ENCODE peak calls at places on chromosomes 5 and 9, in nine cellular contexts. M is left ventricle myocardium inferior; S is MM.1S; D is K562; Y is lower lobe of right lung; A is sigmoid colon; P is CD8-positive, alpha-beta T cell; Q is prostate gland; K is fibroblast of lung. H is an unnamed sample. For H3K9me3, the result is how much of the 10 kb centered on the place peaks cover.

GRCh38 chr5:82614706-82615105 is 336.6 kb upstream of the RPS23 start:
- DNase-seq in S (no peak), P (no peak), A (no peak), D (no peak), Q (no peak), Y (no peak), K (peak), M (no peak), H (no peak)

GRCh38 chr9:132424857-132425702 is 15.1 kb downstream of the CFAP77 start:
- DNase-seq in P (no peak), D (no peak), S (no peak), K (no peak), M (no peak), Q (no peak), Y (no peak), A (no peak), H (no peak)

GRCh38 chr9:97561501-97561900 is 60.0 kb downstream of the TMOD1 start:
- DNase-seq in D (no peak), Q (no peak), S (no peak), P (no peak), M (no peak), A (no peak), K (no peak), Y (no peak), H (no peak)

GRCh38 chr9:127417130-127418036 is 6.8 kb upstream of the ZNF79 start:
- DNase-seq in S (no peak), P (no peak), D (no peak), K (peak), Y (no peak), Q (peak), A (peak), M (no peak), H (no peak)

GRCh38 chr9:134630393-134630790 is 11.2 kb upstream of the COL5A1 start:
- DNase-seq in P (no peak), K (no peak), A (peak), S (no peak), Y (peak), M (peak), D (no peak), Q (no peak), H (no peak)

GRCh38 chr5:148091991-148092964 is 28.5 kb downstream of the SPINK5 start:
- DNase-seq in M (no peak), Y (no peak), K (peak), S (no peak), P (no peak), D (no peak), Q (no peak), A (no peak), H (no peak)

GRCh38 chr9:118129541-118129940 is 425.3 kb downstream of the TLR4 start:
- DNase-seq in Y (no peak), D (no peak), Q (no peak), M (no peak), A (no peak), K (peak), P (no peak), S (no peak), H (no peak)

GRCh38 chr9:136564379-136564988 is 18.6 kb upstream of the NOTCH1 start:
- DNase-seq in S (peak), K (peak), A (peak), P (no peak), D (peak), M (peak), Y (peak), Q (no peak), H (no peak)

GRCh38 chr9:87322840-87323635 is 174.6 kb upstream of the DAPK1 start:
- DNase-seq in D (no peak), Q (no peak), K (peak), S (no peak), P (no peak), M (no peak), Y (no peak), A (no peak), H (no peak)

GRCh38 chr9:109755040-109755439 is 25.0 kb upstream of the PALM2AKAP2 start:
- DNase-seq in P (no peak), S (no peak), K (peak), A (no peak), D (no peak), M (no peak), Y (no peak), Q (no peak), H (no peak)

GRCh38 chr5:42516282-42517042 is 93.2 kb downstream of the GHR start:
- DNase-seq in A (no peak), P (no peak), K (no peak), D (no peak), Q (no peak), S (no peak), M (no peak), Y (no peak), H (no peak)

GRCh38 chr5:119217183-119217582 is 138.6 kb upstream of the TNFAIP8 start:
- DNase-seq in M (no peak), P (no peak), Y (no peak), K (no peak), Q (no peak), D (no peak), S (no peak), A (no peak), H (no peak)

GRCh38 chr9:127717766-127718165 is 1.9 kb downstream of the TTC16 start:
- DNase-seq in K (no peak), P (no peak), S (no peak), Y (no peak), A (no peak), D (no peak), M (no peak), Q (no peak), H (no peak)

GRCh38 chr9:91180930-91181268 is 180.8 kb downstream of the AUH start:
- DNase-seq in Y (no peak), S (no peak), K (no peak), M (no peak), P (no peak), A (no peak), Q (no peak), D (no peak), H (no peak)

GRCh38 chr5:175479125-175479881 is 943 bp downstream of the SFXN1 start:
- DNase-seq in M (no peak), Y (no peak), A (no peak), D (no peak), S (peak), P (no peak), Q (no peak), K (no peak), H (no peak)

GRCh38 chr9:18905033-18905882 is 127.8 kb downstream of the SAXO1 start:
- DNase-seq in M (no peak), K (peak), Y (no peak), S (no peak), P (no peak), Q (no peak), A (no peak), D (no peak), H (no peak)

GRCh38 chr9:8852301-8852864 is 1052.8 kb upstream of the DMAC1 start:
- DNase-seq in A (no peak), D (no peak), Y (no peak), K (no peak), M (no peak), S (no peak), Q (no peak), P (no peak), H (no peak)

GRCh38 chr9:118170032-118170955 is 466.1 kb downstream of the TLR4 start:
- DNase-seq in K (peak), D (peak), A (no peak), P (no peak), Y (no peak), Q (peak), S (peak), M (no peak), H (no peak)

GRCh38 chr9:99169086-99169485 is 52.7 kb downstream of the ALG2 start:
- DNase-seq in K (no peak), A (no peak), M (no peak), S (no peak), Q (no peak), P (no peak), D (no peak), Y (no peak), H (no peak)

GRCh38 chr5:54309751-54310432 is 481 bp downstream of the ARL15 start:
- DNase-seq in A (peak), D (no peak), Y (peak), P (peak), M (peak), S (peak), K (peak), Q (peak), H (peak)

GRCh38 chr9:109717342-109717741 is 62.7 kb upstream of the PALM2AKAP2 start:
- DNase-seq in Y (no peak), D (no peak), A (no peak), M (no peak), P (no peak), S (no peak), Q (no peak), K (peak), H (no peak)

GRCh38 chr5:93156566-93156965 is 424.5 kb downstream of the NR2F1-AS1 start:
- DNase-seq in K (no peak), P (no peak), Y (no peak), D (no peak), A (no peak), Q (no peak), M (no peak), S (no peak), H (no peak)

GRCh38 chr5:167765341-167765740 is 526.1 kb upstream of the WWC1 start:
- DNase-seq in Y (no peak), Q (no peak), M (no peak), K (no peak), D (no peak), P (no peak), S (no peak), A (no peak), H (no peak)

GRCh38 chr5:78731884-78732283 is 83.3 kb upstream of the LHFPL2 start:
- DNase-seq in D (no peak), M (no peak), K (peak), A (no peak), P (no peak), Q (no peak), Y (no peak), S (no peak), H (no peak)

GRCh38 chr9:70390922-70391321 is 23.5 kb downstream of the KLF9 start:
- DNase-seq in M (no peak), Y (no peak), S (no peak), A (no peak), P (no peak), D (no peak), K (peak), Q (no peak), H (no peak)

GRCh38 chr9:100408541-100409175 is 18.3 kb upstream of the MSANTD3 start:
- DNase-seq in S (no peak), Y (no peak), M (no peak), D (no peak), Q (no peak), P (no peak), K (no peak), A (no peak), H (no peak)

GRCh38 chr9:132908635-132909034 is 29.9 kb downstream of the SPACA9 start:
- DNase-seq in Q (no peak), P (no peak), Y (no peak), A (no peak), K (no peak), M (no peak), S (no peak), D (no peak), H (peak)

GRCh38 chr5:171625646-171626045 is 160.0 kb upstream of the SMIM23 start:
- DNase-seq in S (no peak), K (no peak), D (no peak), M (no peak), P (no peak), Q (no peak), A (peak), Y (no peak), H (no peak)

GRCh38 chr5:88660326-88660946 is 222.5 kb downstream of the MEF2C start:
- DNase-seq in D (no peak), Y (no peak), Q (no peak), K (peak), P (no peak), S (peak), A (no peak), M (no peak), H (no peak)

GRCh38 chr9:137194909-137195308 is 5.6 kb downstream of the TPRN start:
- DNase-seq in Q (no peak), A (no peak), M (no peak), D (no peak), K (no peak), P (no peak), Y (no peak), S (no peak), H (no peak)

GRCh38 chr9:25678147-25678666 is at the start of gene TUSC1:
- DNase-seq in S (peak), M (peak), Y (peak), Q (peak), P (no peak), K (peak), D (no peak), A (peak), H (no peak)

GRCh38 chr5:54090495-54091084 is 219.8 kb downstream of the ARL15 start:
- DNase-seq in Q (no peak), S (no peak), Y (no peak), D (peak), A (no peak), K (peak), P (no peak), M (no peak), H (no peak)

GRCh38 chr9:70504814-70505213 is 90.4 kb upstream of the KLF9 start:
- DNase-seq in S (no peak), Q (no peak), D (no peak), M (no peak), P (no peak), Y (no peak), K (peak), A (no peak), H (no peak)

GRCh38 chr9:2018764-2019548 is 3.8 kb downstream of the SMARCA2 start:
- DNase-seq in D (no peak), M (no peak), Y (no peak), A (no peak), P (no peak), K (no peak), S (no peak), Q (no peak), H (no peak)

GRCh38 chr5:108382784-108383358 is 973 bp upstream of the FBXL17 start:
- DNase-seq in K (no peak), S (peak), Q (peak), P (no peak), M (no peak), D (peak), Y (no peak), A (no peak), H (no peak)

DNA sequence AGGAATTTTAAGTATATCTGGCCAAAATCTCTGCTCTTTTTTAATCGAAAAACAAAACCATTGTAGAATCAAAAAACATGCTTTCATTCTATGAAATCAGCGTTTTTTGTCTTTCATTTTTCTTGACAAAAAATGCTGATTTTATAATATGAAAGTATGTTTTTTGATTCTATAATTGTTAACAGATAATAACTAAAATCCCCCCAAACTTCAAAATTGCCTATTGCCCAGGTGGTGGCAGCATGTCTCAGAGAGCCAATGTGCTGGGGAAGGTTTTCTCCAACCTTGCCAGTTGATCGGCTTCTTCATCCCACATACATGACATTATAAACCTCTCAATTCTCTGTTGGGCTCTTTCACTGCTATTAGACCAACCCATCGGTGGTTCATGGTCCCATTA is 5.1 kb upstream of the SMIM15 start:
- DNase-seq in Q (peak), A (no peak), Y (no peak), S (peak), D (no peak), M (no peak), K (peak), P (no peak), H (no peak)
- TF ChIP-seq CTCF in Q (peak), A (no peak), Y (peak), S (peak), D (peak), M (peak), K (peak), P (no peak), H (no peak)

DNA sequence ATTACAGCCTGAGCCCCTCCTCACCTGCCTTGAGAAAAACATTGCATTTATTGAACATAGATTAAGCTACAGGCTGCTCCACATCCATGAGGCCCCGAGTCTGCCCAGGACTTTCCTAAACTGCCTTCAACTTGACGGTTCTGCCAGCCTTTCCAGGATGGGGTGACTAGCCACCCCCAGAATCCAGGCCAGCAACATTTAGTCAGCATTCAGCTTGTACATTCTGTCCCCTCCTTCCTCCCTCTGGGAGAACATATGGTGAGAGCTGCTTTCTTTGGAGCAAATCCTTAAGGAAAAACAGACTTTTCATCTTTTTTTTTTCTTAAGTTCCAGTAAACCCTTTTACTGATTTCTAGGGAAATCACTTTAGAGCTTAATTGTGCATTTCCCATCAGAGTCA is 145.8 kb downstream of the HSD17B3 start:
- DNase-seq in D (no peak), Y (no peak), M (no peak), K (no peak), Q (no peak), S (no peak), P (no peak), A (peak), H (no peak)
- H3K27ac ChIP-seq in D (no peak), Y (no peak), M (no peak), K (no peak), Q (no peak), S (no peak), P (no peak), A (no peak), H (no peak)

DNA sequence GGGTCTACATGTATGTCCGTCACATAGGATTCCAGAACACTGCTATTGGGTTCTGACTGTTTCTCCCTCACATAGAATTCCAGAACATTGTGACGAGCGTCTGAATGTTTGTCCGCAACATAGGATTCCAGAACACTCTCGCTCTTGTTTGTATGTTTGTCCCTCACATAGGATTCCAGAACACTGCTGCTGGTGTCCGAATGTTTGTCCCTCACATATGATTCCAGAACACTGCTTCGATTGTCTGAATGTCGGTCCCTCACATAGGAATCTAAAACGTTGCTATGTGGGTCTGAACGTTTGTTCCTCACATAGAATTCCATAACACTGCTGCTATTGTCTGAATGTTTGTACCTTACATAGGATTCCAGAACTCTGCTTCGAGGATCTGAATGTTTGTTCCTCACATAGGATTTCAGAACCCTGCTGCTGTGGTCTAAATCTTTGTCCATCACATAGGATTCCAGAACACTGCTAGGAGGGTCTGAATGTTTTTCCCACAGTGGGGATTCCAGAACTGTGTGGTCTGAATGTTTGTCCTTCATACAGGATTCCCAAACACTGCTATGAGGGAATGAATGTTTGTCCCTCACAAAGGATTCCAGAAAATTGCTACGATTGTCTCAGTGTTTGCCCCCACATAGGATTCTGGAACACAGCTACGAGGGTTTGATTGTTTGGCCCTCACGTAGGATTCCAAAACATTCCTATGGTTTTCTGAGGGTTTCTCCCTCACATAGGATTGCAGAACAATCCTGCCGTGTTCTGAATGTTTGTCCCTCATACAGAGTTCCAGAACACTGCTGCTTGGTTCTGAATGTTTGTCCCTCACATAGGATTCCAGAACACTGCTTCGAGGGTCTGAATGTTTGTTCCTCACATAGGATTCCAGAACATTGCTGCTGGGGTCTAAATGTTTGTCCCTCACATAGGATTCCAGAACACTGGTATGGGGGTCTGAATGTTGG is 220.5 kb downstream of the FOXD4L6 start:
- DNase-seq in D (no peak), A (no peak), K (no peak), Y (no peak), P (no peak), Q (no peak), S (no peak), M (no peak), H (no peak)
- H3K9me3 ChIP-seq in D (under half), A (half or more), K (under half), Y (half or more), P (half or more), Q (under half), S (under half), M (half or more), H (half or more)

GRCh38 chr9:75201480-75202209 is 113.3 kb downstream of the OSTF1 start:
- DNase-seq in Q (no peak), A (no peak), S (no peak), M (no peak), P (no peak), D (no peak), K (no peak), Y (no peak), H (no peak)

GRCh38 chr9:75200892-75201470 is 112.7 kb downstream of the OSTF1 start:
- DNase-seq in K (peak), P (no peak), M (no peak), A (no peak), Y (no peak), Q (peak), S (peak), D (peak), H (no peak)

GRCh38 chr9:75198436-75198835 is 110.1 kb downstream of the OSTF1 start:
- DNase-seq in D (peak), Q (no peak), P (no peak), S (no peak), M (no peak), Y (no peak), A (no peak), K (no peak), H (no peak)

DNA sequence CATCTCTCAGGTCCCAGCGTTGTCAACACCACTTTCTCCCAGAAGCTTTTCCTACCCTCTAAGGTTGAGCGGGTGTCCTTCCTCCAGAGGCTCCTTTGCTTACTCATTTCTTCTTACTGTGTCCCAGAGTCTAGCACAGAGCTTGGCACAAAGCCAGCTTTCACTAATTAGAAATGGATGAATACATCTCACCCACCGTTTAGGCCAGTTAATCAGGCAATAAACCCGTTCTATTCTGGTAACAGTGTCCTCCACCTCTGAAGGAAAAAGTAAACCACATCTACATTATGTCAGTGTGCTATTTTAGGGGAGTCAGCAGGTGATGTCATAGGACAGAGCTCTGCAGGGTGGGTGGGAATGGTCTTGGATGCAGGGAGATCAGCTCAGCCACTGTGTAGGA is 109.2 kb downstream of the OSTF1 start:
- DNase-seq in K (peak), Q (no peak), Y (no peak), M (no peak), A (no peak), D (no peak), S (no peak), P (no peak), H (no peak)
- TF ChIP-seq CTCF in K (no peak), Q (no peak), Y (no peak), M (no peak), A (no peak), D (no peak), S (no peak), P (no peak), H (no peak)